ENCODE peak calls at places on chromosomes 1 and 21, in eight cellular contexts. X is NB4, J is mucosa of descending colon, G is HFF-Myc, V is tibial nerve, Y is kidney, N is aorta, I is uterus. A is an unnamed sample.

GRCh38 chr1:114756949-114757454 is 782 bp downstream of the CSDE1 start:
- DNase-seq in G (no peak), X (peak; percentile 82), Y (peak; percentile 75), J (peak; percentile 41), I (peak; percentile 32), V (peak; percentile 21), N (peak; percentile 81), A (no peak)

GRCh38 chr1:57678138-57678537 is 254.3 kb upstream of the DAB1 start:
- DNase-seq in I (no peak), X (no peak), J (no peak), G (no peak), V (no peak), Y (no peak), N (no peak), A (no peak)

GRCh38 chr1:53381790-53382401 is 54.0 kb upstream of the LRP8 start:
- DNase-seq in G (no peak), X (no peak), I (no peak), Y (peak; percentile 1), V (no peak), J (no peak), N (no peak), A (no peak)

GRCh38 chr1:206835186-206835585 is 30.2 kb upstream of the IL20 start:
- DNase-seq in X (no peak), I (no peak), G (no peak), J (no peak), V (no peak), N (no peak), Y (no peak), A (no peak)

GRCh38 chr1:27405074-27405473 is 12.7 kb downstream of the GPR3 start:
- DNase-seq in G (no peak), X (no peak), N (peak; percentile 79), Y (peak; percentile 82), I (peak; percentile 45), V (no peak), J (no peak), A (no peak)

GRCh38 chr1:184257873-184258272 is 129.0 kb upstream of the C1orf21 start:
- DNase-seq in Y (no peak), I (no peak), X (no peak), J (no peak), G (no peak), N (no peak), V (no peak), A (no peak)

GRCh38 chr21:34834307-34834706 is 165.5 kb downstream of the CLIC6 start:
- DNase-seq in Y (no peak), I (no peak), X (no peak), N (no peak), G (no peak), V (no peak), J (no peak), A (no peak)

GRCh38 chr1:77459881-77460280 is 178.1 kb downstream of the AK5 start:
- DNase-seq in V (no peak), N (no peak), Y (no peak), G (no peak), J (no peak), I (no peak), X (peak; percentile 19), A (no peak)

GRCh38 chr1:6037338-6037762 is 8.3 kb upstream of the KCNAB2 start:
- DNase-seq in G (no peak), Y (no peak), V (no peak), N (no peak), I (no peak), J (no peak), X (peak; percentile 99), A (no peak)

GRCh38 chr1:67710417-67710816 is 25.4 kb downstream of the GADD45A start:
- DNase-seq in X (no peak), Y (no peak), G (no peak), N (no peak), I (no peak), V (no peak), J (no peak), A (no peak)

GRCh38 chr1:23777979-23778814 is at the start of gene PITHD1:
- DNase-seq in G (no peak), I (peak; percentile 77), X (peak; percentile 86), N (peak; percentile 91), Y (peak; percentile 91), V (peak; percentile 58), J (peak; percentile 89), A (no peak)

GRCh38 chr1:202349263-202349928 is 897 bp downstream of the PPP1R12B start:
- DNase-seq in X (peak; percentile 43), I (no peak), G (no peak), Y (no peak), V (no peak), J (no peak), N (no peak), A (no peak)

GRCh38 chr1:54190526-54190925 is 9.3 kb downstream of the CYB5RL start:
- DNase-seq in J (no peak), I (no peak), N (no peak), V (no peak), X (no peak), Y (no peak), G (no peak), A (no peak)

GRCh38 chr21:36989699-36990507 is 16.6 kb upstream of the RIPPLY3 start:
- DNase-seq in X (peak; percentile 91), N (peak; percentile 98), J (peak; percentile 97), I (peak; percentile 93), V (peak; percentile 88), Y (peak; percentile 97), G (peak; percentile 43), A (no peak)

GRCh38 chr1:14599787-14600186 is 1.3 kb downstream of the KAZN start:
- DNase-seq in I (no peak), Y (no peak), X (no peak), J (no peak), G (no peak), N (no peak), V (no peak), A (no peak)

GRCh38 chr1:107141491-107142369 is 891 bp downstream of the NTNG1 start:
- DNase-seq in J (peak; percentile 18), V (no peak), X (peak; percentile 18), N (peak; percentile 76), I (no peak), G (peak; percentile 7), Y (peak; percentile 77), A (peak; percentile 67)

GRCh38 chr1:201928266-201928665 is 18.1 kb downstream of the LMOD1 start:
- DNase-seq in V (no peak), I (no peak), Y (no peak), X (no peak), J (no peak), G (no peak), N (no peak), A (no peak)

GRCh38 chr1:99728494-99729235 is 37.8 kb downstream of the FRRS1 start:
- DNase-seq in I (no peak), V (no peak), X (peak; percentile 37), G (no peak), Y (no peak), J (no peak), N (no peak), A (no peak)

GRCh38 chr21:33434770-33435360 is 31.7 kb downstream of the IFNGR2 start:
- DNase-seq in N (no peak), V (no peak), J (no peak), Y (no peak), I (no peak), X (peak; percentile 63), G (peak; percentile 59), A (peak; percentile 66)

GRCh38 chr1:186474208-186474607 is 13.3 kb upstream of the PDC start:
- DNase-seq in X (no peak), I (no peak), J (no peak), N (no peak), Y (no peak), V (no peak), G (no peak), A (no peak)

GRCh38 chr1:18302788-18303413 is 177.8 kb upstream of the KLHDC7A start:
- DNase-seq in G (no peak), V (no peak), Y (no peak), N (no peak), I (no peak), X (peak; percentile 42), J (no peak), A (no peak)

GRCh38 chr1:238642231-238642630 is 744.1 kb upstream of the CHRM3 start:
- DNase-seq in V (no peak), J (no peak), I (no peak), G (no peak), N (no peak), Y (no peak), X (no peak), A (no peak)

GRCh38 chr1:29586991-29587745 is 350.8 kb downstream of the PTPRU start:
- DNase-seq in Y (no peak), N (no peak), V (no peak), I (no peak), G (no peak), J (no peak), X (peak; percentile 52), A (no peak)

GRCh38 chr1:69305621-69306020 is 262.1 kb upstream of the LRRC7 start:
- DNase-seq in J (no peak), Y (no peak), X (peak; percentile 39), G (no peak), N (no peak), I (no peak), V (no peak), A (no peak)

GRCh38 chr21:45032977-45033705 is 41.2 kb upstream of the ADARB1 start:
- DNase-seq in G (no peak), J (no peak), N (peak; percentile 79), X (peak; percentile 25), I (no peak), V (no peak), Y (peak; percentile 91), A (no peak)
- H3K4me3 ChIP-seq in G (no peak overlapping the region), J (no peak overlapping the region), N (no peak overlapping the region), X (no peak overlapping the region), I (peak overlapping the region; percentile 13), V (no peak overlapping the region), Y (no peak overlapping the region), A (no peak overlapping the region)

GRCh38 chr1:30681782-30682181 is 41.6 kb downstream of the MATN1 start:
- DNase-seq in G (no peak), J (no peak), N (peak; percentile 35), X (no peak), I (no peak), V (no peak), Y (no peak), A (no peak)
- H3K4me3 ChIP-seq in G (no peak overlapping the region), J (no peak overlapping the region), N (no peak overlapping the region), X (no peak overlapping the region), I (no peak overlapping the region), V (no peak overlapping the region), Y (no peak overlapping the region), A (no peak overlapping the region)

DNA sequence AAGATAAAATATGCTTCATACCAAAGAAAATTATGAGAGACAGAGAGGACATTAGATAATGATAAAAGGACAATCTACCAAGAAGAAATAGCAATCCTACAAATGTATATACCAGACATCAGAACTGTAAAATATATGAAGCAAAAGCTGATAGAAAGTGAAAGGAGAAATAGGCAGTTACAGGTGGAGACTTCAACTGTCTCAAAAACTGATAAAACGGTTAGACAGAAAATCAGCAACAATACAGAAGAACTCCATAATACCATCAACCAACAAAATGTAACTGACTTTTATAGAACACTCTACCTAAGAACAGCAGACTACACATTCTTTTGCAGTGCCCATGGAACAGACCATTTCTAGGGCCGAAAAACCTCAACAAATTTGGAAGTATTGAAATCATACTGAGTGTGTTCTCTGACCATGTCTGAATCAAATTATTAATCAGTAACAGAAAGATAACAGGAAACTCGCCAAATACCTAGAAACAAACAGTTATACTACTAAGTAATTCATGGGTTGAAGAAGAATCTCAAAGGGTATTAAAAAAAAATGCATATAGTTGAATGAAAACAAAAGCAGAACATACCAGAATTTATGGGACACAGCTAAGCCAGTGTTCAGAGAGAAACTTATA is 132.1 kb downstream of the RPS6KC1 start:
- DNase-seq in V (no peak), Y (no peak), J (no peak), N (no peak), X (no peak), G (no peak), I (no peak), A (no peak)
- H3K4me3 ChIP-seq in V (no peak overlapping the region), Y (no peak overlapping the region), J (no peak overlapping the region), N (no peak overlapping the region), X (no peak overlapping the region), G (no peak overlapping the region), I (no peak overlapping the region), A (no peak overlapping the region)

GRCh38 chr1:30742300-30742962 is 15.1 kb downstream of the LAPTM5 start:
- DNase-seq in V (no peak), Y (peak; percentile 43), X (no peak), N (no peak), I (no peak), G (no peak), J (no peak), A (no peak)
- H3K4me3 ChIP-seq in V (no peak overlapping the region), Y (no peak overlapping the region), X (no peak overlapping the region), N (no peak overlapping the region), I (no peak overlapping the region), G (no peak overlapping the region), J (no peak overlapping the region), A (no peak overlapping the region)